ENCODE peak calls at places on chromosomes 12 and 14, in four cellular contexts. E is WTC11, X is K562, U is HepG2. S is an unnamed sample.

GRCh38 chr12:11227373-11227772 is 40.6 kb upstream of the TAS2R42 start:
- DNase-seq in E (no peak), X (no peak), U (no peak), S (no peak)

GRCh38 chr12:79690606-79691298 is at the start of gene PAWR:
- DNase-seq in E (peak; percentile 90), X (no peak), U (peak; percentile 71), S (peak; percentile 59)

GRCh38 chr12:51075390-51075789 is 8.0 kb downstream of the CSRNP2 start:
- DNase-seq in E (no peak), X (no peak), U (no peak), S (no peak)

GRCh38 chr12:62891805-62892549 is 43.0 kb downstream of the PPM1H start:
- DNase-seq in E (no peak), X (no peak), U (peak; percentile 97), S (no peak)

GRCh38 chr14:94344389-94344788 is 21.3 kb upstream of the SERPINA6 start:
- DNase-seq in E (no peak), X (no peak), U (no peak), S (no peak)

GRCh38 chr14:64628940-64629403 is 75.3 kb upstream of the PLEKHG3 start:
- DNase-seq in E (no peak), X (no peak), U (no peak), S (peak; percentile 83)

GRCh38 chr12:117466677-117467362 is 105.4 kb upstream of the NOS1 start:
- DNase-seq in E (no peak), X (no peak), U (peak; percentile 68), S (peak; percentile 18)

GRCh38 chr14:70784886-70785285 is 24.4 kb downstream of the MAP3K9 start:
- DNase-seq in E (no peak), X (no peak), U (no peak), S (no peak)

GRCh38 chr14:96502621-96503251 is 554 bp downstream of the PAPOLA start:
- DNase-seq in E (peak; percentile 56), X (peak; percentile 57), U (peak; percentile 26), S (peak; percentile 51)

GRCh38 chr12:69066420-69067373 is 133.7 kb upstream of the CPM start:
- DNase-seq in E (no peak), X (no peak), U (no peak), S (no peak)

GRCh38 chr12:130198663-130199060 is 36.4 kb downstream of the FZD10 start:
- DNase-seq in E (no peak), X (no peak), U (no peak), S (no peak)

GRCh38 chr14:24542346-24542936 is 33.6 kb downstream of the CTSG start:
- DNase-seq in E (no peak), X (no peak), U (no peak), S (no peak)

GRCh38 chr14:60515244-60515695 is 6.3 kb downstream of the SIX6 start:
- DNase-seq in E (no peak), X (no peak), U (no peak), S (no peak)

GRCh38 chr14:81265641-81266169 is 44.9 kb upstream of the GTF2A1 start:
- DNase-seq in E (no peak), X (no peak), U (no peak), S (no peak)

GRCh38 chr14:81269979-81270375 is 49.2 kb upstream of the GTF2A1 start:
- DNase-seq in E (no peak), X (no peak), U (no peak), S (no peak)

GRCh38 chr14:81268016-81268416 is 47.3 kb upstream of the GTF2A1 start:
- DNase-seq in E (no peak), X (peak; percentile 61), U (peak; percentile 13), S (peak; percentile 31)

GRCh38 chr14:81272322-81272721 is 51.6 kb upstream of the GTF2A1 start:
- DNase-seq in E (no peak), X (no peak), U (no peak), S (no peak)

GRCh38 chr14:81269100-81269978 is 48.6 kb upstream of the GTF2A1 start:
- DNase-seq in E (no peak), X (peak; percentile 61), U (peak; percentile 70), S (peak; percentile 77)
- TF ChIP-seq HMGXB4 in E (no peak), X (no peak), U (no peak), S (no peak)

GRCh38 chr12:91663331-91663998 is 480.8 kb upstream of the DCN start:
- DNase-seq in E (no peak), X (no peak), U (no peak), S (no peak)

GRCh38 chr12:91662021-91662420 is 479.4 kb upstream of the DCN start:
- DNase-seq in E (no peak), X (no peak), U (no peak), S (no peak)

DNA sequence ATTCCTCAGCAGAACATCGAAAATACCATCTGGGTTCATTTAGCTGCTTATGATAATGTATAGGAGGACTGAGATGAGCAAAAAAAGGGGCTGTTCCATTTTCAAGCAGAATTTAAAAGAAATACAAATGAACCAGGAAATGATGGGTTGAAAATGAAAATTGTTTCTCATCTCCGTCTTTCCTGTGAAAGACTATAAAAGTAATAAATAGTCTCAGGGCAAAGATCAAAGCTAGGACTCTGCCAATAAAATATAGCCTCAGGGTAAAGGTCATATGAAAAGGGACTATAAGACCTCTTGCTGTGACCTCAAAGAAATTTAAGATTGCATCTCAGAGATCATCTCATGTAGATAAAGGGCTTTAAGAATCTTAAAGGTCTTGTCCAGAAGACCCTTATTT is 477.9 kb downstream of the BTG1 start:
- DNase-seq in E (no peak), X (no peak), U (no peak), S (no peak)
- TF ChIP-seq HMGXB4 in E (no peak), X (no peak), U (no peak), S (no peak)

DNA sequence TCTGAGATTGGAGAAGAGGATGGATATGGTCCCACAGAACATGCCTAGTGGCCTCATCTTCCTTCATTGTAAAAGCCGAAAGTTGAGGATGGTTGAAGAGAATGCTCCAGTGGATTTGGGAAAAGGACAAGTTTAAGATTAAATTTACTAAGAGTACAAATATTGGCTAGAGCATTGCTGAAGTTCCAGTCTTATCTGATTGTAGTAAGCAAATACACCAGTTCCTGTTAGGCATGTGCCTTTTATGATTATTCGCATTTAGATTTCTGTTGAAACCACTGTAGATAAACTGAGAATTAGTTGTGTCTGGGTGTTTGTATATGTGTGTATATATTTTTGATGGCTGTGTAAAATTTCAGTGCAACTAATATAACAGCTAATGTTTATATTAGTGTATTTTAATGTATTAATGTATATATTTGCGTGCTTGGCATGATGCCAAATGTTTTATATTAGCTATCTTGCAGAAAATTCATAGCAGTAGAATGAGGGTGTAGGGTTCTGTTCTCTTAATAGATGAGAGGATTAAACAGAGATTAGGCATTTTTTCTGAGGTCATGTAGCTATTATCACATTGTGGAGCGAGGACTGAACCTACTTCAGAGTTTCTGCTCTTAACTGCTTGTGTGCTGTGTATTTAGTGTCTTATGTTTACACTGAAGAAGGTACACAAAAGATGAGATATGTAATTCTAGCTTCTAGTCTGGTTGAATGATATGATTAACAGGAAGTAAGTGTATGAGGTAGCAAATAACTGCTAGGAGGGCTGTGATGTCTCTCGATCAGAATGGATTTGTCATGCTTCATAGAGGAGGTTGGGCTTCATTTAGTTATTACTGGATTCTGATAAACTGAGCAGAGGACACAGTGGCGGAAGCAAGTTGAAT is 21.2 kb downstream of the FKBP3 start:
- DNase-seq in E (no peak), X (no peak), U (peak; percentile 53), S (peak; percentile 12)
- TF ChIP-seq HMGXB4 in E (no peak), X (no peak), U (no peak), S (no peak)

DNA sequence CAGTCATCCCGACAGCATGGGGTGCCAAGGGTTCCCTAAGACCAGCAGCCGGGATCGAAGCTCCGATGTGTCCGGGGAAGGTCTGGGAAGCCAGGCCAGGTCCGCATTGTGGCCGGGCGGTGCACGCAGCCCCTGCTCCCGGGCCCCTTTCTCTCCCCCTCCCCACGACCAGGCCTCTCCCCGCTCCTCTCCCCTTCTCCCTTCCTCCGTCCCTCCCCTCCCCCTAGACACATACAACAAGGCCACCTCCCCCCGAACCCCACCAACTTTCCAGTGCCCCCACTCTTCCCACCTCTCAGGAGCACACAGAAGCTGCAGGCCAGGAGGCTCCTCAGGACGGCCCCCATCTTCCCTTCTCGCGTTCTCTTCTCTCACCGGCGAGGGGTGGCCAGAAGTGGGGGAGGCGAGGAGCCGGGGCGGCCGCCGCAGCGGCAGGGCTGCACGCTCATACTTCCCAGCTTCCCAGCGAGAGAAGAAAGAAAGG is 413 bp downstream of the LRP6 start:
- DNase-seq in E (peak; percentile 53), X (no peak), U (no peak), S (no peak)
- TF ChIP-seq HMGXB4 in E (no peak), X (no peak), U (no peak), S (no peak)

DNA sequence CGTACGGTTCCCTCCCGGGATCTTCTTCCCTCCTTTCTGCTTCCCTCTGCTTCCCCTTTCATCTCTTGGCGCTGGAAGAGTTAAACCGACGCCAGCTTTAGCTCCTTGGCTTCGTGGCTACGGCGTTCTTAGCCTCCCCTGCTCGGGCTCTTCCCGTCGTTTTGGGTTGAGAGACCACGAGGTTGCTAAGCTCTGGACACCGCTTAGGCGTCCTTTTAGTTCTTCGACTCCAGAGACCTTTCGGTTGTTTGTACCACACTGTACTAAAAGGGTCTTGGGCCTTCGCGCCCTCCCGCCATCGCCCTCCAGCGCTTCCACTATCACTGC is 545 bp downstream of the CPSF2 start:
- DNase-seq in E (no peak), X (peak; percentile 26), U (peak; percentile 18), S (peak; percentile 18)
- TF ChIP-seq HMGXB4 in E (no peak), X (no peak), U (no peak), S (no peak)

GRCh38 chr12:110683888-110684287 is 5.0 kb downstream of the HVCN1 start:
- DNase-seq in E (no peak), X (no peak), U (no peak), S (no peak)
- TF ChIP-seq HMGXB4 in E (no peak), X (no peak), U (no peak), S (no peak)

GRCh38 chr12:54306925-54307731 is 6.3 kb upstream of the NFE2 start:
- DNase-seq in E (peak; percentile 45), X (peak; percentile 100), U (peak; percentile 58), S (peak; percentile 59)
- TF ChIP-seq HMGXB4 in E (no peak), X (no peak), U (no peak), S (no peak)

GRCh38 chr12:19129486-19130223 is at the start of gene PLEKHA5:
- DNase-seq in E (peak; percentile 75), X (peak; percentile 74), U (peak; percentile 44), S (peak; percentile 48)

GRCh38 chr12:19129121-19129485 is 430 bp upstream of the PLEKHA5 start:
- DNase-seq in E (no peak), X (no peak), U (no peak), S (peak; percentile 25)

GRCh38 chr12:19127270-19127669 is 2.3 kb upstream of the PLEKHA5 start:
- DNase-seq in E (no peak), X (no peak), U (no peak), S (no peak)

GRCh38 chr12:19131020-19131431 is 1.5 kb downstream of the PLEKHA5 start:
- DNase-seq in E (peak; percentile 29), X (peak; percentile 48), U (peak; percentile 41), S (peak; percentile 33)

GRCh38 chr12:19130224-19131019 is 889 bp downstream of the PLEKHA5 start:
- DNase-seq in E (peak; percentile 67), X (peak; percentile 69), U (no peak), S (peak; percentile 19)
- TF ChIP-seq HMGXB4 in E (peak; percentile 83), X (no peak), U (no peak), S (no peak)

S was measured in A549.